ENCODE peak calls at places on chromosomes 2 and 18, in seven cellular contexts. L, B, N, V, U, M and D are unnamed samples. For H3K4me1, the result is how much of the 10 kb centered on the place peaks cover.

GRCh38 chr18:71729611-71730010 is 814.5 kb downstream of the CBLN2 start:
- DNase-seq in U (no peak), V (no peak), M (no peak), B (no peak), L (no peak), N (no peak), D (no peak)

GRCh38 chr2:46816846-46817726 is 98.5 kb downstream of the MCFD2 start:
- DNase-seq in M (no peak), B (no peak), V (no peak), U (no peak), N (no peak), L (no peak), D (no peak)

GRCh38 chr18:61609131-61609530 is 275.9 kb downstream of the CDH20 start:
- DNase-seq in B (no peak), V (peak), M (no peak), U (no peak), L (no peak), N (no peak), D (peak)

GRCh38 chr2:232879618-232880494 is 9.8 kb downstream of the SNORC start:
- DNase-seq in U (peak), B (no peak), L (no peak), M (no peak), V (no peak), N (no peak), D (no peak)

GRCh38 chr2:45962522-45962921 is 311.0 kb downstream of the PRKCE start:
- DNase-seq in N (no peak), B (peak), U (no peak), L (no peak), V (peak), M (no peak), D (no peak)

GRCh38 chr2:30335981-30336538 is 104.7 kb downstream of the LBH start:
- DNase-seq in L (no peak), V (no peak), B (no peak), U (peak), N (no peak), M (no peak), D (no peak)

GRCh38 chr2:173187911-173188788 is 112.5 kb downstream of the MAP3K20 start:
- DNase-seq in U (no peak), L (no peak), B (no peak), N (no peak), M (no peak), V (peak), D (no peak)

GRCh38 chr18:54717673-54718435 is 110.4 kb upstream of the RAB27B start:
- DNase-seq in M (peak), V (no peak), N (no peak), U (peak), B (peak), L (peak), D (no peak)

GRCh38 chr18:78719821-78720220 is 259.8 kb upstream of the SALL3 start:
- DNase-seq in L (no peak), M (no peak), U (no peak), B (no peak), N (no peak), V (no peak), D (no peak)

GRCh38 chr2:112887904-112888303 is 23.1 kb upstream of the IL37 start:
- DNase-seq in M (no peak), L (no peak), B (peak), V (peak), U (no peak), N (no peak), D (no peak)

GRCh38 chr2:200130762-200131166 is 175.4 kb downstream of the MAIP1 start:
- DNase-seq in N (no peak), B (no peak), L (no peak), M (no peak), V (peak), U (peak), D (no peak)

GRCh38 chr2:55616509-55617159 is 788 bp downstream of the PPP4R3B start:
- DNase-seq in B (peak), L (no peak), U (peak), N (peak), V (peak), M (no peak), D (peak)

GRCh38 chr18:62717850-62718229 is 2.5 kb downstream of the PHLPP1 start:
- DNase-seq in L (no peak), B (peak), N (no peak), M (no peak), U (peak), V (peak), D (no peak)

GRCh38 chr2:20803287-20803686 is 19.6 kb downstream of the LDAH start:
- DNase-seq in V (no peak), L (peak), N (no peak), M (no peak), U (peak), B (no peak), D (no peak)

GRCh38 chr18:59900222-59901128 is 679 bp downstream of the PMAIP1 start:
- DNase-seq in B (peak), U (peak), M (peak), N (peak), L (peak), V (peak), D (peak)

GRCh38 chr2:232336956-232337700 is 41.4 kb upstream of the ALPP start:
- DNase-seq in V (no peak), M (peak), L (no peak), B (no peak), N (no peak), U (no peak), D (no peak)

GRCh38 chr2:8317419-8317818 is 364.4 kb upstream of the ID2 start:
- DNase-seq in B (no peak), M (no peak), L (no peak), N (no peak), U (no peak), V (no peak), D (no peak)

GRCh38 chr2:19247186-19247585 is 111.2 kb downstream of the OSR1 start:
- DNase-seq in N (no peak), L (no peak), M (no peak), V (no peak), B (no peak), U (no peak), D (no peak)

GRCh38 chr2:132909427-132909826 is 239.4 kb upstream of the LYPD1 start:
- DNase-seq in U (no peak), L (no peak), V (peak), M (no peak), N (no peak), B (peak), D (no peak)

GRCh38 chr2:144520718-144521487 is 984 bp upstream of the ZEB2 start:
- DNase-seq in L (no peak), V (peak), N (no peak), M (no peak), U (no peak), B (peak), D (no peak)

GRCh38 chr2:10775831-10776230 is 36.8 kb downstream of the PDIA6 start:
- DNase-seq in U (no peak), L (no peak), V (no peak), N (no peak), M (no peak), B (no peak), D (no peak)

GRCh38 chr2:42788-43187 is 3.5 kb downstream of the FAM110C start:
- DNase-seq in N (no peak), V (no peak), M (no peak), L (no peak), B (no peak), U (no peak), D (no peak)

GRCh38 chr2:8794923-8795825 is 42.2 kb downstream of the KIDINS220 start:
- DNase-seq in B (peak), M (no peak), L (no peak), V (peak), N (no peak), U (no peak), D (peak)

GRCh38 chr2:393711-394696 is 106.1 kb upstream of the ALKAL2 start:
- DNase-seq in M (no peak), B (no peak), U (peak), V (no peak), L (no peak), N (peak), D (peak)

GRCh38 chr2:143429932-143430331 is 300.7 kb downstream of the ARHGAP15 start:
- DNase-seq in U (no peak), N (no peak), M (no peak), V (no peak), B (no peak), L (no peak), D (no peak)

GRCh38 chr2:226760412-226761194 is 39.0 kb downstream of the IRS1 start:
- DNase-seq in M (no peak), B (peak), L (no peak), N (no peak), U (no peak), V (peak), D (no peak)

GRCh38 chr2:46131-46470 is 204 bp downstream of the FAM110C start:
- DNase-seq in N (peak), U (no peak), L (peak), V (no peak), B (no peak), M (no peak), D (no peak)

GRCh38 chr2:3793233-3793632 is 89.9 kb downstream of the DCDC2C start:
- DNase-seq in N (no peak), B (no peak), M (no peak), U (no peak), V (no peak), L (no peak), D (no peak)

GRCh38 chr2:42096869-42097591 is 49.2 kb downstream of the PKDCC start:
- DNase-seq in L (no peak), M (no peak), B (no peak), N (no peak), V (no peak), U (no peak), D (peak)

GRCh38 chr2:98927059-98927458 is 9.0 kb downstream of the CRACDL start:
- DNase-seq in N (no peak), V (no peak), L (no peak), M (no peak), B (no peak), U (no peak), D (no peak)

GRCh38 chr18:21682276-21683051 is 22.1 kb downstream of the ABHD3 start:
- DNase-seq in U (no peak), B (peak), L (no peak), N (peak), V (peak), M (no peak), D (peak)

GRCh38 chr2:144515694-144516416 is 4.1 kb downstream of the ZEB2 start:
- DNase-seq in U (no peak), M (peak), L (no peak), B (peak), V (no peak), N (no peak), D (no peak)

GRCh38 chr18:67997496-67997895 is 481.0 kb upstream of the DSEL start:
- DNase-seq in U (no peak), L (no peak), V (no peak), N (no peak), B (no peak), M (no peak), D (no peak)

GRCh38 chr2:96103388-96103705 is 13.0 kb downstream of the ADRA2B start:
- DNase-seq in U (no peak), M (peak), L (peak), B (no peak), N (no peak), V (no peak), D (no peak)

GRCh38 chr2:41872646-41873045 is 175.2 kb upstream of the PKDCC start:
- DNase-seq in B (peak), U (no peak), M (no peak), V (peak), N (no peak), L (no peak), D (no peak)

GRCh38 chr2:57549642-57550102 is 496.9 kb upstream of the VRK2 start:
- DNase-seq in L (no peak), V (no peak), M (no peak), U (peak), N (no peak), B (peak), D (no peak)

GRCh38 chr2:207681431-207681830 is 30.0 kb upstream of the CCNYL1 start:
- DNase-seq in U (no peak), V (no peak), N (no peak), B (no peak), M (no peak), L (peak), D (no peak)

GRCh38 chr2:144801766-144802165 is 281.8 kb upstream of the ZEB2 start:
- DNase-seq in L (no peak), M (no peak), B (peak), V (peak), U (peak), N (no peak), D (no peak)

DNA sequence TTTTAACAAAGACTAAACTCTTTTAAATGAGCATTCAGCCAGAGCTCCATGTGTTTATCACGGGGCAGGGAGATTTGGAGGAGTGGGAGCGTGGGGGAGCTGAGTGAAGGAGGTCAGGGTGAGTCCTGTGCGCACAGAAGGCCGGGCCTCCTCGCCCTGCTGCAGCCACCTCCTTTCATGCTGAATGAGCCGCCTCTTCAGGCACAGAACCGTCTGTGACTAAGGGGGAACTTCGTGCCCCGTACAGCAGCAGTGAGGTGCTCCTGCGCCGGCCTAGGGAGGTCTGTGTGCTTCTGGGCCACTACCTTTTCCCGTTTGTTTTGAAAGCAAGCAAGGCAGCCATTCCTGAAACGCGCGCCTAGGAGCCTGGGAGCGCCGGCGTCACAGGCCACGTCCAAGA is 27.1 kb upstream of the ZNF516 start:
- DNase-seq in B (no peak), N (no peak), M (no peak), U (peak), V (no peak), L (peak), D (no peak)
- H3K4me1 ChIP-seq in B (under half), N (under half), M (under half), U (under half), V (under half), L (under half), D (under half)

GRCh38 chr2:216594081-216594480 is 39.1 kb upstream of the IGFBP2 start:
- DNase-seq in L (no peak), M (no peak), V (no peak), B (no peak), U (no peak), N (no peak), D (no peak)

GRCh38 chr2:216591480-216591879 is 41.7 kb upstream of the IGFBP2 start:
- DNase-seq in N (no peak), U (no peak), V (no peak), M (no peak), B (no peak), L (no peak), D (no peak)

GRCh38 chr2:216596986-216597509 is 36.2 kb upstream of the IGFBP2 start:
- DNase-seq in N (no peak), V (no peak), L (no peak), B (no peak), U (no peak), M (no peak), D (no peak)

GRCh38 chr2:216601632-216602409 is 31.4 kb upstream of the IGFBP2 start:
- DNase-seq in U (no peak), V (no peak), N (no peak), L (no peak), B (no peak), M (no peak), D (no peak)

DNA sequence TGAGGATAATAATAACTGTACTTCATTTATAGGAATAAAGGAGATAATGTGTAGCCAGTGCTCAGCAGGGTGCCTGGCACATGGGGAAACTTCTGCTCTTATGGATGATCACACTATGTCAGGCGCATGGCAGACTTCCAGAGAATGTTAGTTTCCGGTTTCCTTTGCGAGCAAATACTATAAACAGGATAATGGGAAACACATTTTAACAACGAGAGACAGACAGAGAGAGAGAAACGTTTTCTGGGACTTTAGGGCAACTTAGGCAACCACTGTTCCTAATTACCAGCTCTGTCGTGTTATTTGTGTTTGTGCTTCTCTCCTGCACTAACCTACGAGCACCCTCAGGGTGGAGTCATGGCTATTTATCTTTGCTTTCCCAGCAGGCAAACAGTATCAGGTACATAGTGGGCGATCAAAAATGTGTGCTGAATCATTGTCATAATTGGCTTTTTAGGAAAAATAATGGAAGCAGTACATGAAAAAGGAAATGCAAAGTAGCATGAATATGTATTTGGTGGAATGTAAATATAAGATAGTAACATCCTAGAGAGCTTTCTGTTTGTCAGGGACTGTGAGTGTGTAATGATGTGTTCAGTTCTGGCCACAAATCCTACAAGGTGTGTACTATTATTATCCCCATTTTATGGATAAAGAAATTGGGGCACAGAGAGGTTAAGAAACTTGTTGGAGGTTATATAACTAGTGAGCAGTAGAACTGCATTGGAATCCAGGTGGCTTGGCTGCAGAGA is 36.8 kb upstream of the IGFBP2 start:
- DNase-seq in M (no peak), U (no peak), V (peak), N (no peak), B (peak), L (no peak), D (no peak)
- H3K18ac ChIP-seq in M (no peak), U (no peak), V (peak), N (no peak), B (no peak), L (no peak), D (no peak)

GRCh38 chr2:121415727-121416126 is 115.0 kb upstream of the RNU4ATAC start:
- DNase-seq in V (no peak), L (no peak), U (no peak), B (no peak), M (no peak), N (no peak), D (no peak)
- H3K23ac ChIP-seq in V (no peak), L (no peak), U (no peak), B (no peak), M (no peak), N (no peak), D (no peak)

DNA sequence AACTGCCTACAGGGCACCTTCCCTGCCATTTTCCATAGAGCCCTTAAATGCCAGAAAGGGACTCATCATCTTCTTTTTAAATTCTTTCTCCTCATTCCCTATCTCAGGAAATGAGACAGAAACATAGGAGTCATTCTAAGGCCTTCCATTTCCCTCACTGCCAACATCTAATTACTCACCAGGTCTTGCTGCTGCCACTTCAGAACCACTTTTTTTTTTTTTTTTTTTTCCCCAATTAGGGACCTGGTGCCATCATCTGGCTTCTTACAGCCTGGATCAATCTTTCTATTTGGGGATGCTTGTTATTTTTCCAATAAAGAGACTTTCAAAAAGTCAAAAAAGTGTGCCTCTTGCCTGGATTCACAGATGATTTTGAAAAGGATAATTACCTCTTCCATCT is 373.4 kb downstream of the LPIN1 start:
- DNase-seq in V (peak), L (no peak), N (no peak), U (no peak), M (no peak), B (peak), D (no peak)
- H3K4me1 ChIP-seq in V (under half), L (under half), N (under half), U (under half), M (under half), B (under half), D (under half)

DNA sequence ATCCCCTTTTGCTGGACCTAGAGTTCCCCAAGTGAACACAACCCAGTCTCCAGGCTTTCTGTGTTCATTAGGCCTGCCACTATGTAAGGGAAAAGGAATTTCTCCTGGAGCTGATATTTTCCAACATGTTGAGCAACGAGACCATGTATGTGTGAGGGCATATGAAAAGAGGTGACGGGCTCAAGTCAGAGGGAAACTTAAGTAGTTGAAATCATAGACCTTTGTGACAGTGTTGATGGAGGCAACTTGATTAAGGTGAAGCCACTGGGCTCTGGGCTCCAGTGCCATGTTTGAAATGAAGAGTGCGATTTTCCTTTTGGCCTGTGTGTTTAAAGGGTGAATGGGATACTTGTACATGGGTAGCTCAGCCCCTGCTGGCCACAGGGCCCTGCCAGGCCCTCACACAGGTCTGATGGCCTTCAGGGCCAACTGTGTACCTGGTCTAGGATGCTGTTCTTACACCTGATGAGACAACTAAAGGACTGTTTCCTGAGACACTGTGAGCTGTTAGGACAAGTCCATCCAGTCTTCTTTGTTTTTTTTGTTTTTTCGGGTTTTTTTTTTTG is 27.1 kb downstream of the FOSL2 start:
- DNase-seq in B (no peak), U (no peak), V (peak), N (no peak), L (no peak), M (no peak), D (peak)
- H3K18ac ChIP-seq in B (no peak), U (no peak), V (no peak), N (no peak), L (no peak), M (no peak), D (no peak)

GRCh38 chr18:58496937-58497336 is 132.0 kb downstream of the ALPK2 start:
- DNase-seq in V (no peak), B (no peak), N (no peak), L (peak), M (peak), U (peak), D (no peak)

GRCh38 chr18:58501033-58501432 is 127.9 kb downstream of the ALPK2 start:
- DNase-seq in L (no peak), U (no peak), M (no peak), N (no peak), B (no peak), V (no peak), D (no peak)

GRCh38 chr18:58497845-58498244 is 131.0 kb downstream of the ALPK2 start:
- DNase-seq in M (no peak), V (peak), U (peak), B (no peak), L (no peak), N (no peak), D (peak)

GRCh38 chr18:58501497-58501896 is 127.4 kb downstream of the ALPK2 start:
- DNase-seq in L (no peak), U (no peak), B (no peak), M (no peak), N (no peak), V (no peak), D (no peak)

DNA sequence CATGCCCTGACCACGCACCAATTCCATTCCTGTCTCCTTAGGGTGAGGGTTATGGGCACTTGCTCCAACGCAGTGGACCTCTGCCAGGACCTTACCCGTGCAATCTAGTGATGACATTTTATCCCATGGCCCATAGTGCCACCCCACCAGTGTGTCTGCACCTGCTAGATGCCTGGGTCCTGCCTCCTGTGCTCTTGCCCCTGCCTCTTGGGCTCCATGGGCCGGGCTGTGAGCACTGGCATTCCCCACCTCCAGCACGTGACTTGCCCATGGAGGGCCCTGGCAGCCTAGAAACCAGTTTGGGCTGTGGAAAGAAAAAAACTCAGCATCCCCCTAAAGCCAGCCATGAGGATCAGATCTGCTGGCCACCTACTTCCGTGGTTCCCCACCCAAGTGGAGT is 129.4 kb downstream of the ALPK2 start:
- DNase-seq in V (no peak), L (no peak), M (no peak), B (no peak), N (no peak), U (no peak), D (no peak)
- H3K23ac ChIP-seq in V (no peak), L (no peak), M (no peak), B (no peak), N (no peak), U (no peak), D (no peak)